ENCODE peak calls at places on chromosomes 1 and 21, in eight cellular contexts. One of them, this sample, is unnamed.

GRCh38 chr1:181151378-181152326 is 63.2 kb downstream of the IER5 start:
- DNase-seq in NCI-H1092 treated with DMSO at 0.1 percent for 48 hours: no peak
- DNase-seq in heart left ventricle: peak; percentile 73
- DNase-seq in Jurkat, Clone E6-1: no peak
- DNase-seq in stimulated activated CD4-positive, alpha-beta T cell treated with anti-CD3 and anti-CD28 coated beads, Interleukin-15, amount 100 ng/mL, for 1 hour: no peak
- DNase-seq in stimulated activated CD8-positive, alpha-beta memory T cell treated with anti-CD3 and anti-CD28 coated beads, Interleukin-4, amount 100 ng/mL, for 24 hours: no peak
- DNase-seq in fibroblast of the conjunctiva: no peak
- DNase-seq in activated T-cell treated with anti-CD3 and anti-CD28 coated beads for 48 hours: no peak
- DNase-seq in this sample: no peak

GRCh38 chr1:212752256-212752933 is 39.2 kb downstream of the NSL1 start:
- DNase-seq in stimulated activated CD8-positive, alpha-beta memory T cell treated with anti-CD3 and anti-CD28 coated beads, Interleukin-4, amount 100 ng/mL, for 24 hours: no peak
- DNase-seq in stimulated activated CD4-positive, alpha-beta T cell treated with anti-CD3 and anti-CD28 coated beads, Interleukin-15, amount 100 ng/mL, for 1 hour: no peak
- DNase-seq in activated T-cell treated with anti-CD3 and anti-CD28 coated beads for 48 hours: no peak
- DNase-seq in heart left ventricle: no peak
- DNase-seq in Jurkat, Clone E6-1: no peak
- DNase-seq in NCI-H1092 treated with DMSO at 0.1 percent for 48 hours: no peak
- DNase-seq in fibroblast of the conjunctiva: no peak
- DNase-seq in this sample: no peak

GRCh38 chr1:228297822-228298221 is 90.0 kb downstream of the OBSCN start:
- DNase-seq in NCI-H1092 treated with DMSO at 0.1 percent for 48 hours: no peak
- DNase-seq in stimulated activated CD8-positive, alpha-beta memory T cell treated with anti-CD3 and anti-CD28 coated beads, Interleukin-4, amount 100 ng/mL, for 24 hours: no peak
- DNase-seq in Jurkat, Clone E6-1: no peak
- DNase-seq in stimulated activated CD4-positive, alpha-beta T cell treated with anti-CD3 and anti-CD28 coated beads, Interleukin-15, amount 100 ng/mL, for 1 hour: no peak
- DNase-seq in fibroblast of the conjunctiva: no peak
- DNase-seq in activated T-cell treated with anti-CD3 and anti-CD28 coated beads for 48 hours: no peak
- DNase-seq in heart left ventricle: peak; percentile 32
- DNase-seq in this sample: no peak

GRCh38 chr1:86466986-86467385 is 1.7 kb upstream of the CLCA1 start:
- DNase-seq in stimulated activated CD4-positive, alpha-beta T cell treated with anti-CD3 and anti-CD28 coated beads, Interleukin-15, amount 100 ng/mL, for 1 hour: no peak
- DNase-seq in stimulated activated CD8-positive, alpha-beta memory T cell treated with anti-CD3 and anti-CD28 coated beads, Interleukin-4, amount 100 ng/mL, for 24 hours: no peak
- DNase-seq in Jurkat, Clone E6-1: no peak
- DNase-seq in fibroblast of the conjunctiva: no peak
- DNase-seq in NCI-H1092 treated with DMSO at 0.1 percent for 48 hours: no peak
- DNase-seq in activated T-cell treated with anti-CD3 and anti-CD28 coated beads for 48 hours: no peak
- DNase-seq in heart left ventricle: no peak
- DNase-seq in this sample: no peak

GRCh38 chr1:170765712-170766330 is 101.9 kb downstream of the PRRX1 start:
- DNase-seq in stimulated activated CD8-positive, alpha-beta memory T cell treated with anti-CD3 and anti-CD28 coated beads, Interleukin-4, amount 100 ng/mL, for 24 hours: no peak
- DNase-seq in fibroblast of the conjunctiva: peak; percentile 43
- DNase-seq in heart left ventricle: no peak
- DNase-seq in activated T-cell treated with anti-CD3 and anti-CD28 coated beads for 48 hours: no peak
- DNase-seq in Jurkat, Clone E6-1: peak; percentile 18
- DNase-seq in stimulated activated CD4-positive, alpha-beta T cell treated with anti-CD3 and anti-CD28 coated beads, Interleukin-15, amount 100 ng/mL, for 1 hour: no peak
- DNase-seq in NCI-H1092 treated with DMSO at 0.1 percent for 48 hours: peak; percentile 11
- DNase-seq in this sample: no peak

GRCh38 chr1:66637146-66637545 is 103.2 kb downstream of the SGIP1 start:
- DNase-seq in stimulated activated CD8-positive, alpha-beta memory T cell treated with anti-CD3 and anti-CD28 coated beads, Interleukin-4, amount 100 ng/mL, for 24 hours: no peak
- DNase-seq in NCI-H1092 treated with DMSO at 0.1 percent for 48 hours: no peak
- DNase-seq in heart left ventricle: no peak
- DNase-seq in fibroblast of the conjunctiva: no peak
- DNase-seq in Jurkat, Clone E6-1: no peak
- DNase-seq in activated T-cell treated with anti-CD3 and anti-CD28 coated beads for 48 hours: no peak
- DNase-seq in stimulated activated CD4-positive, alpha-beta T cell treated with anti-CD3 and anti-CD28 coated beads, Interleukin-15, amount 100 ng/mL, for 1 hour: no peak
- DNase-seq in this sample: no peak

GRCh38 chr1:166836733-166837132 is 2.5 kb upstream of the POGK start:
- DNase-seq in NCI-H1092 treated with DMSO at 0.1 percent for 48 hours: no peak
- DNase-seq in stimulated activated CD8-positive, alpha-beta memory T cell treated with anti-CD3 and anti-CD28 coated beads, Interleukin-4, amount 100 ng/mL, for 24 hours: no peak
- DNase-seq in stimulated activated CD4-positive, alpha-beta T cell treated with anti-CD3 and anti-CD28 coated beads, Interleukin-15, amount 100 ng/mL, for 1 hour: no peak
- DNase-seq in Jurkat, Clone E6-1: no peak
- DNase-seq in fibroblast of the conjunctiva: no peak
- DNase-seq in heart left ventricle: no peak
- DNase-seq in activated T-cell treated with anti-CD3 and anti-CD28 coated beads for 48 hours: no peak
- DNase-seq in this sample: no peak

GRCh38 chr1:232678185-232678886 is 48.4 kb upstream of the SIPA1L2 start:
- DNase-seq in fibroblast of the conjunctiva: no peak
- DNase-seq in stimulated activated CD8-positive, alpha-beta memory T cell treated with anti-CD3 and anti-CD28 coated beads, Interleukin-4, amount 100 ng/mL, for 24 hours: no peak
- DNase-seq in Jurkat, Clone E6-1: no peak
- DNase-seq in stimulated activated CD4-positive, alpha-beta T cell treated with anti-CD3 and anti-CD28 coated beads, Interleukin-15, amount 100 ng/mL, for 1 hour: no peak
- DNase-seq in NCI-H1092 treated with DMSO at 0.1 percent for 48 hours: no peak
- DNase-seq in heart left ventricle: no peak
- DNase-seq in activated T-cell treated with anti-CD3 and anti-CD28 coated beads for 48 hours: no peak
- DNase-seq in this sample: no peak

GRCh38 chr21:45080639-45081414 is 6.4 kb downstream of the ADARB1 start:
- DNase-seq in stimulated activated CD8-positive, alpha-beta memory T cell treated with anti-CD3 and anti-CD28 coated beads, Interleukin-4, amount 100 ng/mL, for 24 hours: no peak
- DNase-seq in NCI-H1092 treated with DMSO at 0.1 percent for 48 hours: no peak
- DNase-seq in fibroblast of the conjunctiva: no peak
- DNase-seq in heart left ventricle: no peak
- DNase-seq in Jurkat, Clone E6-1: peak; percentile 60
- DNase-seq in activated T-cell treated with anti-CD3 and anti-CD28 coated beads for 48 hours: no peak
- DNase-seq in stimulated activated CD4-positive, alpha-beta T cell treated with anti-CD3 and anti-CD28 coated beads, Interleukin-15, amount 100 ng/mL, for 1 hour: no peak
- DNase-seq in this sample: no peak

GRCh38 chr1:22225858-22226584 is 83.1 kb upstream of the WNT4 start:
- DNase-seq in heart left ventricle: no peak
- DNase-seq in activated T-cell treated with anti-CD3 and anti-CD28 coated beads for 48 hours: no peak
- DNase-seq in stimulated activated CD8-positive, alpha-beta memory T cell treated with anti-CD3 and anti-CD28 coated beads, Interleukin-4, amount 100 ng/mL, for 24 hours: no peak
- DNase-seq in Jurkat, Clone E6-1: peak; percentile 85
- DNase-seq in fibroblast of the conjunctiva: no peak
- DNase-seq in stimulated activated CD4-positive, alpha-beta T cell treated with anti-CD3 and anti-CD28 coated beads, Interleukin-15, amount 100 ng/mL, for 1 hour: no peak
- DNase-seq in NCI-H1092 treated with DMSO at 0.1 percent for 48 hours: no peak
- DNase-seq in this sample: no peak

GRCh38 chr1:180948357-180948756 is 35.7 kb downstream of the KIAA1614 start:
- DNase-seq in activated T-cell treated with anti-CD3 and anti-CD28 coated beads for 48 hours: no peak
- DNase-seq in stimulated activated CD4-positive, alpha-beta T cell treated with anti-CD3 and anti-CD28 coated beads, Interleukin-15, amount 100 ng/mL, for 1 hour: no peak
- DNase-seq in stimulated activated CD8-positive, alpha-beta memory T cell treated with anti-CD3 and anti-CD28 coated beads, Interleukin-4, amount 100 ng/mL, for 24 hours: no peak
- DNase-seq in heart left ventricle: no peak
- DNase-seq in NCI-H1092 treated with DMSO at 0.1 percent for 48 hours: no peak
- DNase-seq in Jurkat, Clone E6-1: no peak
- DNase-seq in fibroblast of the conjunctiva: no peak
- DNase-seq in this sample: no peak

GRCh38 chr1:207848234-207848633 is 62.7 kb downstream of the CD34 start:
- DNase-seq in Jurkat, Clone E6-1: no peak
- DNase-seq in stimulated activated CD4-positive, alpha-beta T cell treated with anti-CD3 and anti-CD28 coated beads, Interleukin-15, amount 100 ng/mL, for 1 hour: no peak
- DNase-seq in heart left ventricle: peak; percentile 82
- DNase-seq in NCI-H1092 treated with DMSO at 0.1 percent for 48 hours: no peak
- DNase-seq in stimulated activated CD8-positive, alpha-beta memory T cell treated with anti-CD3 and anti-CD28 coated beads, Interleukin-4, amount 100 ng/mL, for 24 hours: no peak
- DNase-seq in activated T-cell treated with anti-CD3 and anti-CD28 coated beads for 48 hours: peak; percentile 53
- DNase-seq in fibroblast of the conjunctiva: no peak
- DNase-seq in this sample: no peak

GRCh38 chr1:206460846-206461426 is 9.3 kb upstream of the IKBKE start:
- DNase-seq in stimulated activated CD4-positive, alpha-beta T cell treated with anti-CD3 and anti-CD28 coated beads, Interleukin-15, amount 100 ng/mL, for 1 hour: no peak
- DNase-seq in Jurkat, Clone E6-1: no peak
- DNase-seq in heart left ventricle: no peak
- DNase-seq in stimulated activated CD8-positive, alpha-beta memory T cell treated with anti-CD3 and anti-CD28 coated beads, Interleukin-4, amount 100 ng/mL, for 24 hours: no peak
- DNase-seq in NCI-H1092 treated with DMSO at 0.1 percent for 48 hours: no peak
- DNase-seq in activated T-cell treated with anti-CD3 and anti-CD28 coated beads for 48 hours: no peak
- DNase-seq in fibroblast of the conjunctiva: no peak
- DNase-seq in this sample: no peak

GRCh38 chr21:14259669-14260458 is 43.9 kb downstream of the RBM11 start:
- DNase-seq in Jurkat, Clone E6-1: peak; percentile 28
- DNase-seq in heart left ventricle: no peak
- DNase-seq in activated T-cell treated with anti-CD3 and anti-CD28 coated beads for 48 hours: no peak
- DNase-seq in stimulated activated CD8-positive, alpha-beta memory T cell treated with anti-CD3 and anti-CD28 coated beads, Interleukin-4, amount 100 ng/mL, for 24 hours: no peak
- DNase-seq in NCI-H1092 treated with DMSO at 0.1 percent for 48 hours: peak; percentile 65
- DNase-seq in fibroblast of the conjunctiva: peak; percentile 34
- DNase-seq in stimulated activated CD4-positive, alpha-beta T cell treated with anti-CD3 and anti-CD28 coated beads, Interleukin-15, amount 100 ng/mL, for 1 hour: no peak
- DNase-seq in this sample: no peak

GRCh38 chr1:84377480-84378095 is 20.7 kb upstream of the DNASE2B start:
- DNase-seq in heart left ventricle: peak; percentile 46
- DNase-seq in NCI-H1092 treated with DMSO at 0.1 percent for 48 hours: no peak
- DNase-seq in fibroblast of the conjunctiva: peak; percentile 71
- DNase-seq in Jurkat, Clone E6-1: no peak
- DNase-seq in stimulated activated CD4-positive, alpha-beta T cell treated with anti-CD3 and anti-CD28 coated beads, Interleukin-15, amount 100 ng/mL, for 1 hour: no peak
- DNase-seq in stimulated activated CD8-positive, alpha-beta memory T cell treated with anti-CD3 and anti-CD28 coated beads, Interleukin-4, amount 100 ng/mL, for 24 hours: no peak
- DNase-seq in activated T-cell treated with anti-CD3 and anti-CD28 coated beads for 48 hours: no peak
- DNase-seq in this sample: no peak

GRCh38 chr1:245166471-245166885 is 11.7 kb downstream of the KIF26B start:
- DNase-seq in activated T-cell treated with anti-CD3 and anti-CD28 coated beads for 48 hours: no peak
- DNase-seq in fibroblast of the conjunctiva: no peak
- DNase-seq in stimulated activated CD4-positive, alpha-beta T cell treated with anti-CD3 and anti-CD28 coated beads, Interleukin-15, amount 100 ng/mL, for 1 hour: no peak
- DNase-seq in stimulated activated CD8-positive, alpha-beta memory T cell treated with anti-CD3 and anti-CD28 coated beads, Interleukin-4, amount 100 ng/mL, for 24 hours: no peak
- DNase-seq in heart left ventricle: no peak
- DNase-seq in NCI-H1092 treated with DMSO at 0.1 percent for 48 hours: no peak
- DNase-seq in Jurkat, Clone E6-1: no peak
- DNase-seq in this sample: no peak

GRCh38 chr21:25995283-25995682 is 175.3 kb downstream of the APP start:
- DNase-seq in stimulated activated CD4-positive, alpha-beta T cell treated with anti-CD3 and anti-CD28 coated beads, Interleukin-15, amount 100 ng/mL, for 1 hour: no peak
- DNase-seq in Jurkat, Clone E6-1: no peak
- DNase-seq in stimulated activated CD8-positive, alpha-beta memory T cell treated with anti-CD3 and anti-CD28 coated beads, Interleukin-4, amount 100 ng/mL, for 24 hours: no peak
- DNase-seq in NCI-H1092 treated with DMSO at 0.1 percent for 48 hours: no peak
- DNase-seq in activated T-cell treated with anti-CD3 and anti-CD28 coated beads for 48 hours: no peak
- DNase-seq in heart left ventricle: no peak
- DNase-seq in fibroblast of the conjunctiva: no peak
- DNase-seq in this sample: no peak

GRCh38 chr1:110148961-110149360 is 1.3 kb upstream of the SLC6A17 start:
- DNase-seq in Jurkat, Clone E6-1: peak; percentile 21
- DNase-seq in fibroblast of the conjunctiva: no peak
- DNase-seq in heart left ventricle: no peak
- DNase-seq in stimulated activated CD8-positive, alpha-beta memory T cell treated with anti-CD3 and anti-CD28 coated beads, Interleukin-4, amount 100 ng/mL, for 24 hours: no peak
- DNase-seq in activated T-cell treated with anti-CD3 and anti-CD28 coated beads for 48 hours: no peak
- DNase-seq in stimulated activated CD4-positive, alpha-beta T cell treated with anti-CD3 and anti-CD28 coated beads, Interleukin-15, amount 100 ng/mL, for 1 hour: no peak
- DNase-seq in NCI-H1092 treated with DMSO at 0.1 percent for 48 hours: no peak
- DNase-seq in this sample: no peak

GRCh38 chr1:89620664-89621063 is 12.3 kb upstream of the LRRC8C start:
- DNase-seq in heart left ventricle: no peak
- DNase-seq in stimulated activated CD8-positive, alpha-beta memory T cell treated with anti-CD3 and anti-CD28 coated beads, Interleukin-4, amount 100 ng/mL, for 24 hours: no peak
- DNase-seq in NCI-H1092 treated with DMSO at 0.1 percent for 48 hours: no peak
- DNase-seq in Jurkat, Clone E6-1: no peak
- DNase-seq in activated T-cell treated with anti-CD3 and anti-CD28 coated beads for 48 hours: no peak
- DNase-seq in stimulated activated CD4-positive, alpha-beta T cell treated with anti-CD3 and anti-CD28 coated beads, Interleukin-15, amount 100 ng/mL, for 1 hour: no peak
- DNase-seq in fibroblast of the conjunctiva: no peak
- DNase-seq in this sample: no peak

GRCh38 chr1:151604291-151604690 is 7.6 kb upstream of the SNX27 start:
- DNase-seq in stimulated activated CD4-positive, alpha-beta T cell treated with anti-CD3 and anti-CD28 coated beads, Interleukin-15, amount 100 ng/mL, for 1 hour: no peak
- DNase-seq in Jurkat, Clone E6-1: no peak
- DNase-seq in fibroblast of the conjunctiva: no peak
- DNase-seq in heart left ventricle: no peak
- DNase-seq in stimulated activated CD8-positive, alpha-beta memory T cell treated with anti-CD3 and anti-CD28 coated beads, Interleukin-4, amount 100 ng/mL, for 24 hours: no peak
- DNase-seq in NCI-H1092 treated with DMSO at 0.1 percent for 48 hours: no peak
- DNase-seq in activated T-cell treated with anti-CD3 and anti-CD28 coated beads for 48 hours: no peak
- DNase-seq in this sample: no peak

GRCh38 chr1:54810144-54810942 is 9.2 kb upstream of the TTC22 start:
- DNase-seq in activated T-cell treated with anti-CD3 and anti-CD28 coated beads for 48 hours: peak; percentile 62
- DNase-seq in NCI-H1092 treated with DMSO at 0.1 percent for 48 hours: peak; percentile 16
- DNase-seq in Jurkat, Clone E6-1: peak; percentile 20
- DNase-seq in stimulated activated CD4-positive, alpha-beta T cell treated with anti-CD3 and anti-CD28 coated beads, Interleukin-15, amount 100 ng/mL, for 1 hour: peak; percentile 62
- DNase-seq in heart left ventricle: peak; percentile 59
- DNase-seq in stimulated activated CD8-positive, alpha-beta memory T cell treated with anti-CD3 and anti-CD28 coated beads, Interleukin-4, amount 100 ng/mL, for 24 hours: peak; percentile 55
- DNase-seq in fibroblast of the conjunctiva: peak; percentile 23
- DNase-seq in this sample: peak; percentile 47

GRCh38 chr21:44059710-44060109 is 47.5 kb upstream of the PWP2 start:
- DNase-seq in stimulated activated CD8-positive, alpha-beta memory T cell treated with anti-CD3 and anti-CD28 coated beads, Interleukin-4, amount 100 ng/mL, for 24 hours: no peak
- DNase-seq in activated T-cell treated with anti-CD3 and anti-CD28 coated beads for 48 hours: no peak
- DNase-seq in NCI-H1092 treated with DMSO at 0.1 percent for 48 hours: peak; percentile 89
- DNase-seq in fibroblast of the conjunctiva: no peak
- DNase-seq in Jurkat, Clone E6-1: no peak
- DNase-seq in stimulated activated CD4-positive, alpha-beta T cell treated with anti-CD3 and anti-CD28 coated beads, Interleukin-15, amount 100 ng/mL, for 1 hour: no peak
- DNase-seq in heart left ventricle: no peak
- DNase-seq in this sample: no peak

GRCh38 chr1:43008106-43008424 is 49.4 kb upstream of the SLC2A1 start:
- DNase-seq in activated T-cell treated with anti-CD3 and anti-CD28 coated beads for 48 hours: no peak
- DNase-seq in stimulated activated CD4-positive, alpha-beta T cell treated with anti-CD3 and anti-CD28 coated beads, Interleukin-15, amount 100 ng/mL, for 1 hour: no peak
- DNase-seq in Jurkat, Clone E6-1: no peak
- DNase-seq in NCI-H1092 treated with DMSO at 0.1 percent for 48 hours: no peak
- DNase-seq in heart left ventricle: no peak
- DNase-seq in fibroblast of the conjunctiva: no peak
- DNase-seq in stimulated activated CD8-positive, alpha-beta memory T cell treated with anti-CD3 and anti-CD28 coated beads, Interleukin-4, amount 100 ng/mL, for 24 hours: no peak
- DNase-seq in this sample: no peak

GRCh38 chr21:46180778-46181391 is 3.4 kb downstream of the SPATC1L start:
- DNase-seq in fibroblast of the conjunctiva: no peak
- DNase-seq in heart left ventricle: no peak
- DNase-seq in stimulated activated CD4-positive, alpha-beta T cell treated with anti-CD3 and anti-CD28 coated beads, Interleukin-15, amount 100 ng/mL, for 1 hour: no peak
- DNase-seq in Jurkat, Clone E6-1: no peak
- DNase-seq in NCI-H1092 treated with DMSO at 0.1 percent for 48 hours: no peak
- DNase-seq in stimulated activated CD8-positive, alpha-beta memory T cell treated with anti-CD3 and anti-CD28 coated beads, Interleukin-4, amount 100 ng/mL, for 24 hours: no peak
- DNase-seq in activated T-cell treated with anti-CD3 and anti-CD28 coated beads for 48 hours: no peak
- DNase-seq in this sample: no peak

GRCh38 chr21:45363921-45364463 is 41.0 kb upstream of the COL18A1 start:
- DNase-seq in Jurkat, Clone E6-1: no peak
- DNase-seq in stimulated activated CD8-positive, alpha-beta memory T cell treated with anti-CD3 and anti-CD28 coated beads, Interleukin-4, amount 100 ng/mL, for 24 hours: no peak
- DNase-seq in NCI-H1092 treated with DMSO at 0.1 percent for 48 hours: no peak
- DNase-seq in stimulated activated CD4-positive, alpha-beta T cell treated with anti-CD3 and anti-CD28 coated beads, Interleukin-15, amount 100 ng/mL, for 1 hour: peak; percentile 10
- DNase-seq in fibroblast of the conjunctiva: peak; percentile 95
- DNase-seq in heart left ventricle: peak; percentile 88
- DNase-seq in activated T-cell treated with anti-CD3 and anti-CD28 coated beads for 48 hours: peak; percentile 31
- DNase-seq in this sample: no peak

GRCh38 chr1:115790846-115791245 is 22.3 kb upstream of the CASQ2 start:
- DNase-seq in stimulated activated CD4-positive, alpha-beta T cell treated with anti-CD3 and anti-CD28 coated beads, Interleukin-15, amount 100 ng/mL, for 1 hour: no peak
- DNase-seq in activated T-cell treated with anti-CD3 and anti-CD28 coated beads for 48 hours: no peak
- DNase-seq in fibroblast of the conjunctiva: no peak
- DNase-seq in NCI-H1092 treated with DMSO at 0.1 percent for 48 hours: no peak
- DNase-seq in heart left ventricle: no peak
- DNase-seq in Jurkat, Clone E6-1: no peak
- DNase-seq in stimulated activated CD8-positive, alpha-beta memory T cell treated with anti-CD3 and anti-CD28 coated beads, Interleukin-4, amount 100 ng/mL, for 24 hours: no peak
- DNase-seq in this sample: no peak

GRCh38 chr1:107138767-107139445 is 1.9 kb upstream of the NTNG1 start:
- DNase-seq in fibroblast of the conjunctiva: no peak
- DNase-seq in activated T-cell treated with anti-CD3 and anti-CD28 coated beads for 48 hours: no peak
- DNase-seq in heart left ventricle: no peak
- DNase-seq in stimulated activated CD4-positive, alpha-beta T cell treated with anti-CD3 and anti-CD28 coated beads, Interleukin-15, amount 100 ng/mL, for 1 hour: no peak
- DNase-seq in Jurkat, Clone E6-1: no peak
- DNase-seq in NCI-H1092 treated with DMSO at 0.1 percent for 48 hours: no peak
- DNase-seq in stimulated activated CD8-positive, alpha-beta memory T cell treated with anti-CD3 and anti-CD28 coated beads, Interleukin-4, amount 100 ng/mL, for 24 hours: no peak
- DNase-seq in this sample: no peak

GRCh38 chr1:79006564-79006963 is at the start of gene ADGRL4:
- DNase-seq in fibroblast of the conjunctiva: peak; percentile 14
- DNase-seq in stimulated activated CD8-positive, alpha-beta memory T cell treated with anti-CD3 and anti-CD28 coated beads, Interleukin-4, amount 100 ng/mL, for 24 hours: no peak
- DNase-seq in heart left ventricle: peak; percentile 63
- DNase-seq in Jurkat, Clone E6-1: no peak
- DNase-seq in stimulated activated CD4-positive, alpha-beta T cell treated with anti-CD3 and anti-CD28 coated beads, Interleukin-15, amount 100 ng/mL, for 1 hour: no peak
- DNase-seq in NCI-H1092 treated with DMSO at 0.1 percent for 48 hours: no peak
- DNase-seq in activated T-cell treated with anti-CD3 and anti-CD28 coated beads for 48 hours: no peak
- DNase-seq in this sample: no peak

GRCh38 chr1:230072296-230072695 is 5.3 kb downstream of the GALNT2 start:
- DNase-seq in activated T-cell treated with anti-CD3 and anti-CD28 coated beads for 48 hours: no peak
- DNase-seq in heart left ventricle: no peak
- DNase-seq in stimulated activated CD8-positive, alpha-beta memory T cell treated with anti-CD3 and anti-CD28 coated beads, Interleukin-4, amount 100 ng/mL, for 24 hours: no peak
- DNase-seq in Jurkat, Clone E6-1: no peak
- DNase-seq in stimulated activated CD4-positive, alpha-beta T cell treated with anti-CD3 and anti-CD28 coated beads, Interleukin-15, amount 100 ng/mL, for 1 hour: no peak
- DNase-seq in NCI-H1092 treated with DMSO at 0.1 percent for 48 hours: peak; percentile 16
- DNase-seq in fibroblast of the conjunctiva: no peak
- DNase-seq in this sample: no peak

GRCh38 chr1:92376345-92376744 is 77.5 kb downstream of the RPAP2 start:
- DNase-seq in NCI-H1092 treated with DMSO at 0.1 percent for 48 hours: no peak
- DNase-seq in activated T-cell treated with anti-CD3 and anti-CD28 coated beads for 48 hours: no peak
- DNase-seq in Jurkat, Clone E6-1: peak; percentile 23
- DNase-seq in stimulated activated CD8-positive, alpha-beta memory T cell treated with anti-CD3 and anti-CD28 coated beads, Interleukin-4, amount 100 ng/mL, for 24 hours: no peak
- DNase-seq in stimulated activated CD4-positive, alpha-beta T cell treated with anti-CD3 and anti-CD28 coated beads, Interleukin-15, amount 100 ng/mL, for 1 hour: no peak
- DNase-seq in heart left ventricle: no peak
- DNase-seq in fibroblast of the conjunctiva: no peak
- DNase-seq in this sample: no peak

This sample was measured in stimulated activated naive B cell treated with anti-CD40 and anti-IgM and Interleukin-4, amounts not matched to agents 10 μg/mL and 1 μg/mL and 100 μg/mL, for 72 hours.